ENCODE peak calls at places on chromosomes 12 and 14, in eight cellular contexts. L, D, N, I, R, O, W and S are unnamed samples.

GRCh38 chr12:19201653-19202052 is 72.1 kb downstream of the PLEKHA5 start:
- DNase-seq in D (peak; percentile 47), N (no peak), I (no peak), L (no peak), W (no peak), R (no peak), O (no peak), S (no peak)

GRCh38 chr12:54596526-54596946 is 8.1 kb upstream of the PPP1R1A start:
- DNase-seq in R (peak; percentile 47), N (peak; percentile 78), L (peak; percentile 70), I (peak; percentile 64), O (peak; percentile 61), W (peak; percentile 63), D (peak; percentile 33), S (peak; percentile 24)

GRCh38 chr12:112948806-112949205 is 10.5 kb downstream of the OAS3 start:
- DNase-seq in O (no peak), L (no peak), I (no peak), R (no peak), D (no peak), W (no peak), N (no peak), S (no peak)

GRCh38 chr14:104750658-104751057 is 2.3 kb upstream of the SIVA1 start:
- DNase-seq in O (no peak), D (no peak), I (no peak), R (no peak), W (peak; percentile 27), N (no peak), L (no peak), S (no peak)

GRCh38 chr14:87186745-87187144 is 806.2 kb downstream of the GALC start:
- DNase-seq in W (no peak), I (no peak), R (no peak), N (no peak), D (no peak), O (no peak), L (no peak), S (no peak)

GRCh38 chr12:79691299-79692248 is 810 bp upstream of the PAWR start:
- DNase-seq in I (no peak), D (no peak), L (no peak), W (peak; percentile 4), O (peak; percentile 17), N (no peak), R (peak; percentile 70), S (no peak)

GRCh38 chr12:99670635-99671034 is 23.1 kb downstream of the GARIN6 start:
- DNase-seq in D (peak; percentile 1), R (no peak), I (no peak), N (no peak), W (no peak), L (no peak), O (no peak), S (no peak)

GRCh38 chr12:23528316-23528715 is 421.2 kb downstream of the SOX5 start:
- DNase-seq in W (no peak), I (no peak), N (no peak), L (no peak), D (no peak), R (no peak), O (no peak), S (no peak)

GRCh38 chr14:67566908-67567307 is 33.2 kb downstream of the PIGH start:
- DNase-seq in L (peak; percentile 64), W (no peak), D (peak; percentile 11), I (no peak), O (no peak), R (no peak), N (no peak), S (no peak)

GRCh38 chr14:100399052-100399849 is 76.1 kb downstream of the SLC25A47 start:
- DNase-seq in L (no peak), D (no peak), N (no peak), W (no peak), R (no peak), I (no peak), O (no peak), S (no peak)

GRCh38 chr12:30450226-30450625 is 245.4 kb downstream of the IPO8 start:
- DNase-seq in O (no peak), R (no peak), W (no peak), D (no peak), I (no peak), L (no peak), N (no peak), S (no peak)

GRCh38 chr12:101581190-101581589 is 13.6 kb upstream of the MYBPC1 start:
- DNase-seq in W (no peak), I (no peak), N (no peak), O (no peak), R (no peak), L (no peak), D (no peak), S (no peak)

GRCh38 chr12:44626883-44627282 is 249.2 kb downstream of the NELL2 start:
- DNase-seq in L (no peak), O (no peak), D (no peak), W (no peak), N (no peak), R (no peak), I (no peak), S (no peak)

GRCh38 chr12:15520083-15520482 is 197.8 kb downstream of the PTPRO start:
- DNase-seq in O (no peak), D (no peak), N (no peak), R (no peak), L (no peak), W (no peak), I (no peak), S (no peak)

GRCh38 chr12:47758834-47759690 is at the start of gene RAPGEF3:
- DNase-seq in L (peak; percentile 91), W (peak; percentile 76), D (peak; percentile 69), N (peak; percentile 91), I (peak; percentile 86), R (peak; percentile 82), O (peak; percentile 89), S (peak; percentile 57)

GRCh38 chr12:9204380-9204779 is 3.8 kb downstream of the PZP start:
- DNase-seq in N (no peak), R (no peak), O (no peak), I (no peak), D (no peak), L (no peak), W (no peak), S (no peak)

GRCh38 chr12:75690556-75690955 is 179.1 kb upstream of the KRR1 start:
- DNase-seq in D (peak; percentile 94), O (no peak), W (no peak), N (no peak), I (no peak), R (peak; percentile 97), L (no peak), S (no peak)

GRCh38 chr14:41960316-41960715 is 353.6 kb downstream of the LRFN5 start:
- DNase-seq in W (no peak), D (no peak), L (no peak), I (no peak), N (no peak), O (no peak), R (no peak), S (no peak)

GRCh38 chr12:12072064-12072760 is 1.5 kb downstream of the BCL2L14 start:
- DNase-seq in D (no peak), L (no peak), I (peak; percentile 49), R (no peak), W (no peak), N (no peak), O (no peak), S (peak; percentile 10)

GRCh38 chr12:26629864-26630263 is 203.1 kb downstream of the ITPR2 start:
- DNase-seq in O (no peak), R (peak; percentile 29), W (no peak), N (no peak), I (no peak), D (no peak), L (peak; percentile 57), S (no peak)

GRCh38 chr12:127773520-127773919 is 493.4 kb upstream of the TMEM132C start:
- DNase-seq in R (no peak), I (no peak), D (no peak), O (no peak), W (no peak), L (no peak), N (no peak), S (no peak)

GRCh38 chr12:119710374-119710773 is 42.4 kb downstream of the PRKAB1 start:
- DNase-seq in W (no peak), N (no peak), O (no peak), L (no peak), R (no peak), D (no peak), I (no peak), S (no peak)

GRCh38 chr14:64649383-64649998 is 54.7 kb upstream of the PLEKHG3 start:
- DNase-seq in N (no peak), R (peak; percentile 67), L (no peak), I (no peak), O (no peak), W (no peak), D (peak; percentile 91), S (no peak)